ENCODE peak calls at places on chromosomes 11 and 22, in four cellular contexts. Y, S, W and D are unnamed samples.
A peak's percentile ranks its signal among the peaks of the same experiment; 100 is the strongest.

GRCh38 chr22:26568207-26568706 is 21.7 kb downstream of the TPST2 start:
- DNase-seq in Y (no peak), S (no peak), W (no peak), D (no peak)

GRCh38 chr11:122977455-122978302 is 4.0 kb downstream of the BSX start:
- DNase-seq in S (no peak), Y (no peak), W (no peak), D (no peak)

GRCh38 chr11:82703796-82704195 is 29.9 kb downstream of the FAM181B start:
- DNase-seq in S (no peak), W (no peak), Y (no peak), D (peak; percentile 19)

GRCh38 chr22:26768986-26769385 is 111.6 kb downstream of the MIAT start:
- DNase-seq in W (no peak), Y (no peak), S (no peak), D (no peak)

GRCh38 chr11:18106688-18107087 is 806 bp upstream of the SAAL1 start:
- DNase-seq in Y (no peak), S (no peak), W (no peak), D (no peak)

GRCh38 chr22:38829485-38829884 is 14.3 kb downstream of the NPTXR start:
- DNase-seq in Y (no peak), S (no peak), W (no peak), D (no peak)

GRCh38 chr11:109138200-109138599 is 283.8 kb upstream of the C11orf87 start:
- DNase-seq in W (no peak), Y (no peak), S (no peak), D (no peak)

GRCh38 chr22:22959147-22959827 is 71.7 kb downstream of the IGLL5 start:
- DNase-seq in Y (peak; percentile 86), S (peak; percentile 81), W (peak; percentile 78), D (peak; percentile 92)

GRCh38 chr11:125335101-125335500 is 161.0 kb downstream of the FEZ1 start:
- DNase-seq in W (no peak), S (no peak), Y (peak; percentile 56), D (no peak)

GRCh38 chr11:34256150-34256549 is 101.7 kb downstream of the ABTB2 start:
- DNase-seq in S (no peak), Y (no peak), W (no peak), D (no peak)

GRCh38 chr11:105000797-105001196 is 22.2 kb downstream of the CASP5 start:
- DNase-seq in S (peak; percentile 29), W (no peak), Y (peak; percentile 80), D (no peak)

GRCh38 chr22:47129902-47130301 is 367.5 kb downstream of the TBC1D22A start:
- DNase-seq in W (no peak), S (peak; percentile 89), Y (peak; percentile 63), D (no peak)

GRCh38 chr11:74380746-74381439 is 17.3 kb downstream of the PGM2L1 start:
- DNase-seq in W (no peak), S (peak; percentile 67), Y (no peak), D (no peak)

GRCh38 chr11:120229451-120230424 is 10.2 kb upstream of the POU2F3 start:
- DNase-seq in W (peak; percentile 23), S (no peak), Y (no peak), D (no peak)

GRCh38 chr11:1303196-1303821 is 6.1 kb downstream of the TOLLIP start:
- DNase-seq in Y (peak; percentile 85), W (no peak), S (peak; percentile 49), D (peak; percentile 42)

GRCh38 chr22:26573026-26573662 is 16.8 kb downstream of the TPST2 start:
- DNase-seq in S (peak; percentile 17), W (no peak), Y (peak; percentile 91), D (no peak)

GRCh38 chr11:94593030-94593429 is 25.9 kb downstream of the PIWIL4 start:
- DNase-seq in Y (no peak), S (no peak), W (no peak), D (no peak)

GRCh38 chr11:117933930-117934329 is 4.7 kb upstream of the TMPRSS13 start:
- DNase-seq in S (no peak), Y (peak; percentile 23), W (no peak), D (no peak)

GRCh38 chr11:59523541-59523940 is 12.2 kb downstream of the OR4D9 start:
- DNase-seq in W (no peak), S (no peak), Y (no peak), D (no peak)

GRCh38 chr11:70558651-70559050 is 160.3 kb downstream of the CTTN start:
- DNase-seq in Y (no peak), S (no peak), W (no peak), D (no peak)

GRCh38 chr11:22244986-22245592 is 52.2 kb downstream of the ANO5 start:
- DNase-seq in S (peak; percentile 10), Y (no peak), W (peak; percentile 20), D (no peak)

DNA sequence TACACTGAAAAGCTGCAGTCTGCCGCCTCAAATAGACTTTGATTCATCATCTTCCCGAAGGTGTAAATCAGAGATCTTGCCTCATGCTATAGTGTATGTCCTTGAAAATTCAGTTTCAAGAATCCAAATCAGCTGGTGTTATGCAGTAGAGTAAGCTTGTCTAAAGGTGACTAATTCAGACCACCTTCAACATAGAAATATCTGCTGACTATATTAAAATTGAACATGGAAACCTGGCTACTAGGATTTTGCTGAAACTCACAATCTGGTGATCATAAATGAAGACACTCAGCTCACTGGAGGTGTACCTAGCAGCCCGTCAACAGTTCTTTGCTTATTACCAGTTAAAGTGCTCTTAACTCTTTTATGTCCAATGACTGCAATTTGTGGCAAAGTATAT is 266.6 kb downstream of the CADM1 start:
- DNase-seq in W (no peak), Y (no peak), S (no peak), D (no peak)
- TF ChIP-seq POLR2AphosphoS5 in W (no peak), Y (no peak), S (no peak), D (no peak)

GRCh38 chr22:41471606-41472005 is 2.7 kb downstream of the ACO2 start:
- DNase-seq in S (no peak), Y (no peak), W (no peak), D (no peak)

GRCh38 chr22:41469218-41469851 is 418 bp downstream of the ACO2 start:
- DNase-seq in Y (no peak), S (peak; percentile 81), W (no peak), D (no peak)

GRCh38 chr22:41468381-41469217 is at the start of the genes ACO2 and PHF5A:
- DNase-seq in W (peak; percentile 96), S (peak; percentile 98), Y (peak; percentile 98), D (peak; percentile 99)
- H3K4me1 ChIP-seq in W (peaks cover 66% of the 10 kb centered on the region), S (peaks cover 32% of the 10 kb centered on the region), Y (peaks cover 34% of the 10 kb centered on the region), D (peaks cover 63% of the 10 kb centered on the region)

GRCh38 chr22:42228480-42228879 is 42.0 kb downstream of the TCF20 start:
- DNase-seq in S (no peak), W (no peak), Y (no peak), D (no peak)
- TF ChIP-seq POLR2AphosphoS5 in S (no peak), W (no peak), Y (no peak), D (no peak)

DNA sequence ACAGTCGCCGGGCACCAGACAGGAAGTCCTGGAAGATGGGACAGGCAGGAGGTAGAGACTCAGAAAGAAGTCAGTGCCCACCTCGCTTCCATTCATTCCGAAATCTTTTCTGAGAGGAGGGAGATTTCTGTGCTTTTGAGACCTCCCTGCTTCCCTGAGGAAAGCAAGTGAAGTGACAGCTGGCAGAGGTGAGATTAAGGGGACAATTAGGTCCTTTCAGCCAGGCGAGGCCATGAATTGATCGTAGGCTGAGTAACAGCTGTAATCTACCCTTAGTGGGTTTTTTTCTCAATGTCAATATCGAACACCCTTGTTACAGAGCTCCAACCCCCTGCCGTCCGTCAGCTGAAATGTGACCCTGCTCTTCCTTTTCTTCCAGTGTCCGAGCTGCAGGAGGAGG is 96.0 kb downstream of the PARVA start:
- DNase-seq in Y (no peak), W (no peak), S (no peak), D (peak; percentile 70)
- H3K4me1 ChIP-seq in Y (no peaks in the 10 kb centered on the region), W (peaks cover 2% of the 10 kb centered on the region), S (peaks cover 17% of the 10 kb centered on the region), D (peaks cover 29% of the 10 kb centered on the region)

GRCh38 chr22:40712311-40712710 is 33.0 kb downstream of the MCHR1 start:
- DNase-seq in S (no peak), W (no peak), Y (no peak), D (no peak)

GRCh38 chr22:40709752-40710413 is 30.6 kb downstream of the MCHR1 start:
- DNase-seq in S (peak; percentile 25), W (no peak), Y (no peak), D (no peak)

GRCh38 chr22:40718250-40719204 is 39.2 kb downstream of the MCHR1 start:
- DNase-seq in Y (no peak), W (no peak), S (no peak), D (no peak)

GRCh38 chr22:40716116-40716515 is 36.8 kb downstream of the MCHR1 start:
- DNase-seq in Y (no peak), W (no peak), S (no peak), D (no peak)

GRCh38 chr22:40714514-40714966 is 35.3 kb downstream of the MCHR1 start:
- DNase-seq in Y (no peak), S (no peak), W (peak; percentile 51), D (no peak)
- TF ChIP-seq POLR2AphosphoS5 in Y (no peak), S (no peak), W (no peak), D (no peak)

GRCh38 chr22:49066619-49067018 is 761.1 kb downstream of the BRD1 start:
- DNase-seq in S (no peak), Y (no peak), W (no peak), D (no peak)

GRCh38 chr22:49068861-49069260 is 758.8 kb downstream of the BRD1 start:
- DNase-seq in W (no peak), Y (no peak), S (no peak), D (no peak)

GRCh38 chr22:49064836-49065235 is 762.8 kb downstream of the BRD1 start:
- DNase-seq in S (no peak), Y (no peak), W (no peak), D (no peak)

GRCh38 chr22:49063040-49063329 is 764.7 kb downstream of the BRD1 start:
- DNase-seq in W (no peak), S (no peak), Y (no peak), D (no peak)

DNA sequence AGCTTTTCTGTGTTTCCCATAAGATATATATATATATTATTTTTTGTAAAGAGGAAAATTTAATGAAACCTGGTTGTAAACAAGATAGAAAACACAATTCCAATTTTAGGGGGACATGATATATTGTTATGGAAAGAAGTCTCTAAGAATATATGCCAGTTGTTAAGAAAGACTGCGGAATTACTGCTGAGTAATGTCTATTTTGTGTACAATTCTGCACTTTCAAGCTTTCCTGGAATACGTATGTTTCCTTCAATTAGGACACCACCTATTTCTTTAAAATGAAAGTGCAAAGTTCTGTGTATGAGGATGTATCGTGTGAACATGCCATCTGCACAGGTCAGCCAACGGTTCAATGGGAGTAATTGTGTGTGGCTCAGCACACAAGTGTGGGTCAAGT is 760.2 kb downstream of the BRD1 start:
- DNase-seq in S (no peak), Y (no peak), W (no peak), D (no peak)
- H3K4me1 ChIP-seq in S (no peaks in the 10 kb centered on the region), Y (no peaks in the 10 kb centered on the region), W (no peaks in the 10 kb centered on the region), D (no peaks in the 10 kb centered on the region)

DNA sequence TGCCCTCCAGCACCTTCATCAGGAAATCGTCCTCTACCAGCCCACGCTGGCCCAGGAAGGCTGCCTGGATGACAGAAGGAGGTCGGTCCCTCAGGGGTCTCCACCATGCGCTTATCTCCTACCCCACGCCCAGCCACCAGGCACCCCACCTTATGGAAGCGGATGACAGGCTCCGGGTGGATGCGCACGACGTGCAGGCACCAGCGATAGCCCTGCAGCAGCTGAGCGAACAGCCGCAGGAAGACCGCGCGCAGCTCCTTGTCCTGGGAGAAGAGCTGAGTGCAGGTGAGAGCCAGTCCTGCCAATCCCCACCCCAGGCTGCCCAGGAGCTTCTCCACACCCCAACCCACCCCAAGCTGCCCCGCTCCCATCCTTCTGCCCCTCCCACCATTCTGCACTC is 9.8 kb downstream of the SBF1 start:
- DNase-seq in W (no peak), S (no peak), Y (no peak), D (no peak)
- TF ChIP-seq POLR2AphosphoS5 in W (no peak), S (no peak), Y (no peak), D (no peak)